ENCODE peak calls at places on chromosomes 16 and 17, in five cellular contexts. S is PC-3, Q is spleen, N is fibroblast of lung, G is upper lobe of right lung. Z is an unnamed sample. For H3K27me3, the result is how much of the 10 kb centered on the place peaks cover.

GRCh38 chr17:62696726-62697490 is 69.4 kb downstream of the MRC2 start:
- DNase-seq in S (no peak), Q (no peak), N (no peak), G (no peak), Z (no peak)

GRCh38 chr17:48564200-48565023 is 13.7 kb downstream of the HOXB4 start:
- DNase-seq in S (no peak), Q (no peak), N (peak), G (no peak), Z (no peak)

GRCh38 chr16:11636172-11636721 is 32.0 kb upstream of the SNN start:
- DNase-seq in S (peak), Q (no peak), N (no peak), G (no peak), Z (peak)

GRCh38 chr17:33142703-33143299 is 150.3 kb downstream of the ASIC2 start:
- DNase-seq in S (peak), Q (no peak), N (peak), G (no peak), Z (no peak)

GRCh38 chr17:32484041-32484461 is 2.7 kb upstream of the CDK5R1 start:
- DNase-seq in S (no peak), Q (peak), N (no peak), G (peak), Z (no peak)

GRCh38 chr17:77690271-77691161 is 268.0 kb upstream of the TNRC6C start:
- DNase-seq in S (peak), Q (no peak), N (no peak), G (peak), Z (no peak)

GRCh38 chr16:23317266-23317661 is 15.2 kb downstream of the SCNN1B start:
- DNase-seq in S (peak), Q (no peak), N (no peak), G (peak), Z (no peak)

GRCh38 chr17:79811036-79811887 is 14.4 kb upstream of the CBX8 start:
- DNase-seq in S (peak), Q (no peak), N (no peak), G (no peak), Z (no peak)

GRCh38 chr17:50151937-50152547 is 1.6 kb upstream of the PPP1R9B start:
- DNase-seq in S (peak), Q (peak), N (peak), G (peak), Z (peak)

GRCh38 chr17:62819511-62820221 is 11.6 kb upstream of the MARCHF10 start:
- DNase-seq in S (peak), Q (no peak), N (peak), G (peak), Z (peak)

GRCh38 chr17:27951872-27952271 is 58.7 kb upstream of the LYRM9 start:
- DNase-seq in S (no peak), Q (no peak), N (no peak), G (no peak), Z (no peak)
- H3K27me3 ChIP-seq in S (under half), Q (under half), N (under half), G (under half), Z (under half)

GRCh38 chr16:31215287-31216115 is 1.4 kb downstream of the PYDC1 start:
- DNase-seq in S (peak), Q (peak), N (peak), G (peak), Z (no peak)
- TF ChIP-seq CTCF in S (no peak), Q (no peak), N (no peak), G (no peak), Z (no peak)

GRCh38 chr17:34582901-34583245 is 3.5 kb downstream of the TMEM132E start:
- DNase-seq in S (no peak), Q (no peak), N (no peak), G (peak), Z (no peak)

GRCh38 chr17:34580685-34581445 is 1.5 kb downstream of the TMEM132E start:
- DNase-seq in S (no peak), Q (no peak), N (no peak), G (peak), Z (no peak)

GRCh38 chr17:34579979-34580684 is 750 bp downstream of the TMEM132E start:
- DNase-seq in S (no peak), Q (no peak), N (no peak), G (peak), Z (no peak)

GRCh38 chr17:34581446-34582184 is 2.2 kb downstream of the TMEM132E start:
- DNase-seq in S (no peak), Q (no peak), N (no peak), G (peak), Z (no peak)

GRCh38 chr17:34582185-34582900 is 3.0 kb downstream of the TMEM132E start:
- DNase-seq in S (no peak), Q (no peak), N (no peak), G (peak), Z (no peak)
- H3K27me3 ChIP-seq in S (half or more), Q (half or more), N (under half), G (half or more), Z (half or more)

GRCh38 chr16:53081032-53081424 is 26.2 kb downstream of the CHD9 start:
- DNase-seq in S (no peak), Q (no peak), N (no peak), G (no peak), Z (no peak)

GRCh38 chr16:53080345-53081031 is 25.7 kb downstream of the CHD9 start:
- DNase-seq in S (peak), Q (no peak), N (peak), G (no peak), Z (peak)

GRCh38 chr16:53078765-53079484 is 24.1 kb downstream of the CHD9 start:
- DNase-seq in S (no peak), Q (no peak), N (no peak), G (no peak), Z (no peak)

GRCh38 chr16:53081686-53082407 is 27.1 kb downstream of the CHD9 start:
- DNase-seq in S (no peak), Q (no peak), N (no peak), G (no peak), Z (no peak)

GRCh38 chr16:53078247-53078646 is 23.5 kb downstream of the CHD9 start:
- DNase-seq in S (no peak), Q (no peak), N (no peak), G (no peak), Z (no peak)
- TF ChIP-seq CTCF in S (no peak), Q (no peak), N (no peak), G (no peak), Z (no peak)

GRCh38 chr16:82105107-82105506 is 64.9 kb downstream of the MPHOSPH6 start:
- DNase-seq in S (no peak), Q (no peak), N (no peak), G (no peak), Z (no peak)
- H3K27me3 ChIP-seq in S (under half), Q (under half), N (under half), G (under half), Z (under half)

GRCh38 chr17:47252766-47253512 is 688 bp upstream of the ITGB3 start:
- DNase-seq in S (no peak), Q (no peak), N (no peak), G (no peak), Z (no peak)

GRCh38 chr17:47252209-47252608 is 1.4 kb upstream of the ITGB3 start:
- DNase-seq in S (no peak), Q (no peak), N (no peak), G (no peak), Z (no peak)

GRCh38 chr17:47251421-47251940 is 2.1 kb upstream of the ITGB3 start:
- DNase-seq in S (no peak), Q (no peak), N (no peak), G (no peak), Z (no peak)

GRCh38 chr17:47254403-47254943 is 846 bp downstream of the ITGB3 start:
- DNase-seq in S (no peak), Q (no peak), N (no peak), G (no peak), Z (no peak)

DNA sequence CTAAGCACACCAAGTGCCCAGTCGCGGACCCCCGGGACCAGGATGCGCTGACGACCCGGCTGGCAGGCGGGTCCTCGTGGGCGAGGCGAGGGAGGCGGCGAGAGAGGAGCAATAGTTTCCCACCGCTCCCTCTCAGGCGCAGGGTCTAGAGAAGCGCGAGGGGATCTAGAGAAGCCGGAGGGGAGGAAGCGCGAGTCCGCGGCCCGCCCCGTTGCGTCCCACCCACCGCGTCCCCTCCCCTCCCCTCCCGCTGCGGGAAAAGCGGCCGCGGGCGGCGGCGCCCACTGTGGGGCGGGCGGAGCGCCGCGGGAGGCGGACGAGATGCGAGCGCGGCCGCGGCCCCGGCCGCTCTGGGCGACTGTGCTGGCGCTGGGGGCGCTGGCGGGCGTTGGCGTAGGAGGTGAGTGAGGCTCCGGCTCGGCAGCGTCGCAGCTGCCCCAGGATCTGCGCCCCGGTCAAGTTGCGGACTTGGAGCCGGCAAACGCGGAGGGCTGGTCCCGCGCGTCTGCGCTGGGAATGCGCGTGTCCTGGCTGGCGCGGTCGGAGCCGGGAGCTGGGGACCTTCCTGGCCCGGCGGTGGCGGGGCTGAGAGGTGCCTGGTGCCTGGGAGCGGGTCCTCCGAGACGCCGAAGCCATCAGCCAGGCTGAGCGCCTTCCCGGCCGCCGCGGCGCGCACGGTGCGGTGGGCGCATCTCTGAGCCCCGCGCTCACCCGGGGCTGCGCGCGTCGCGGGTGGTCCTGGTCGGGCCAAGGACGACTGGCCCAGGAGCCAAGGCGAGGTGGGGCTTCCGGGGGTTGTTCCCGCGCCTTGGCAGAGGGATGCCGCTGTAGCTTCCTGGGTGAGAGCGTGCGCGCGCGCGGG is at the start of gene ITGB3:
- DNase-seq in S (peak), Q (peak), N (peak), G (peak), Z (peak)
- TF ChIP-seq CTCF in S (peak), Q (peak), N (peak), G (peak), Z (peak)

GRCh38 chr17:41304091-41304490 is 1.4 kb upstream of the KRTAP29-1 start:
- DNase-seq in S (no peak), Q (no peak), N (no peak), G (no peak), Z (no peak)
- H3K27me3 ChIP-seq in S (under half), Q (under half), N (under half), G (under half), Z (under half)

GRCh38 chr17:14316131-14316854 is 15.4 kb downstream of the HS3ST3B1 start:
- DNase-seq in S (no peak), Q (no peak), N (no peak), G (no peak), Z (no peak)

GRCh38 chr17:14318109-14318905 is 17.4 kb downstream of the HS3ST3B1 start:
- DNase-seq in S (no peak), Q (no peak), N (no peak), G (no peak), Z (no peak)

GRCh38 chr17:14318906-14319205 is 18.0 kb downstream of the HS3ST3B1 start:
- DNase-seq in S (no peak), Q (no peak), N (no peak), G (no peak), Z (no peak)

GRCh38 chr17:14320098-14320497 is 19.2 kb downstream of the HS3ST3B1 start:
- DNase-seq in S (no peak), Q (no peak), N (no peak), G (no peak), Z (no peak)

DNA sequence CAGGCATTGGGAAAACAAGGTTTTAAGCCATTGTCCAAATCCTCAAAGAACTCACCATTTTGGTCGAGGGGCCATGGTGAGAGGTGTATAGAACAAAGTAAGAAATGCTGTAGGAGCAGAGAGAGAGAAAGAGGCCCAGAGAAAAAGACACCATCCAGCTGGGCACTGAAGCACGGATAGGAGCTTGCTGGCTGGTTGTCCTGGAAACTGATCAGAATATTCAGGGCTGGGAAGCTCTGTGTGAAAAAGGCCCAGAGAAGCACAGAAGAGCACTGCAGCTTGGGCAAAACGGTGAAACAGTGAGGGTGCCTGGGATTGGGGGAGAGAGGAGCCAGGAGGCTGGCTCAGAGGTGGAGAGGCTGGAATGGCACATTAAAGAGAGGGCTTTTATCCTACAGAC is 16.5 kb downstream of the HS3ST3B1 start:
- DNase-seq in S (no peak), Q (no peak), N (no peak), G (no peak), Z (no peak)
- TF ChIP-seq CTCF in S (no peak), Q (no peak), N (no peak), G (no peak), Z (no peak)

DNA sequence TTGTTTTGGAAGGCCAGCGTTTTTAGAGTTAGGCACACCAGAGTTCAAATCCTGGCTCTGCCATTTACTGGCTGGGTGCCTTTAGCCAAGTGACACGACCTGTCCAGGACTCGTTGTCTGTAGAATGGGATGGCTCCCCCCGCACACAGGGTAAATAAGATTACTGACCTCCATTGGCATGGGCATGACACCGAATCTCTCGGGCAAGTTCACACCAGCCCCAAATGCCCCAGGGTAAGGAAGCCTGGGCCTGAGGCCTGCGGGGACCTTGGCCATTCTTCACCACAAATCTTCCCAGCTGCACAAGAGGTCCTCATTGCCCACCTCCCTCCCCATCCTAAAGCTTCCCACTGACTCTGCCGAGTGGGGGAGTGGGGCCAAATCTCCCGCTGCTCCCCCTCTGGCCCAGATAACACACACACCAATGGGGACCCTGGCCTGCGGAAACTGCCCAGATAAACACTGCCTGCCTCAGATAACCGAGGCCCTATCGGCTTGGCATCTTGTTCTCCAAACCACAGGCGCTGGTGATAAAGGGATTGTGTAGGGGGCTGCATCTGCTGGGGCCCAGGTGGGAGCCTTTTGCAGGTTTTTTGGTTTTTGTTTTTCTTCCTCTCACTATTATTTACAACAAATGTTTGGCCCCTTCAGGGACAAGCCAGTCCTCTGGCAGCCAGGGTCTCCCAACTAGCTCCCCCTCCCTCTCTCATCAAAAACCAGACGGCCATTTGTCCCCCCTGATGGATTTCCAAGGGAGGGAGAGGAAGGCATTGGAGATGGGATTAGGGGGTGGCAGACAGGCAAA is 75.0 kb upstream of the LHX1 start:
- DNase-seq in S (no peak), Q (peak), N (no peak), G (no peak), Z (no peak)
- H3K27me3 ChIP-seq in S (under half), Q (under half), N (under half), G (under half), Z (under half)

Z was measured in foreskin keratinocyte.